ENCODE peak calls at places on chromosome 1, in eight cellular contexts. D is tibial nerve, R is sigmoid colon, B is fibroblast of lung, I is adrenal gland, U is GM23338, S is ovary, L is heart right ventricle. J is an unnamed sample.

GRCh38 chr1:154840557-154841176 is 29.4 kb downstream of the KCNN3 start:
- DNase-seq in S (no peak), L (no peak), D (no peak), I (no peak), B (no peak), R (no peak), U (no peak), J (no peak)

GRCh38 chr1:2194319-2194897 is at the start of gene FAAP20:
- DNase-seq in U (peak; percentile 80), I (no peak), S (no peak), B (peak; percentile 70), D (no peak), R (peak; percentile 72), L (no peak), J (no peak)

GRCh38 chr1:3903141-3904005 is 3.3 kb upstream of the C1orf174 start:
- DNase-seq in S (no peak), D (no peak), B (peak; percentile 12), L (no peak), U (no peak), I (no peak), R (no peak), J (no peak)

GRCh38 chr1:20325844-20326323 is 35.2 kb downstream of the VWA5B1 start:
- DNase-seq in B (peak; percentile 87), D (no peak), S (no peak), L (no peak), I (no peak), U (no peak), R (no peak), J (no peak)

GRCh38 chr1:20370628-20371200 is 80.0 kb downstream of the VWA5B1 start:
- DNase-seq in S (no peak), U (no peak), B (no peak), I (peak; percentile 3), D (no peak), L (no peak), R (peak; percentile 42), J (no peak)

GRCh38 chr1:30511563-30512252 is 211.7 kb downstream of the MATN1 start:
- DNase-seq in L (no peak), D (no peak), I (no peak), B (no peak), S (no peak), R (no peak), U (no peak), J (peak; percentile 32)

GRCh38 chr1:231927431-231927830 is 300.8 kb downstream of the DISC1 start:
- DNase-seq in B (no peak), R (no peak), S (no peak), D (no peak), L (peak; percentile 70), I (no peak), U (no peak), J (no peak)

GRCh38 chr1:181383695-181384094 is 99.6 kb upstream of the CACNA1E start:
- DNase-seq in R (no peak), L (no peak), U (no peak), D (no peak), I (no peak), S (no peak), B (no peak), J (no peak)

GRCh38 chr1:233211595-233211994 is 83.9 kb downstream of the PCNX2 start:
- DNase-seq in D (no peak), L (no peak), B (no peak), S (no peak), I (no peak), R (no peak), U (no peak), J (no peak)

GRCh38 chr1:10909697-10910489 is 102.6 kb upstream of the TARDBP start:
- DNase-seq in R (no peak), B (no peak), U (peak; percentile 83), I (peak; percentile 34), D (no peak), S (no peak), L (no peak), J (no peak)

GRCh38 chr1:163928080-163928479 is 606.3 kb downstream of the NUF2 start:
- DNase-seq in D (no peak), B (no peak), L (peak; percentile 11), R (no peak), I (no peak), U (no peak), S (no peak), J (no peak)

GRCh38 chr1:179825201-179825600 is 52.4 kb downstream of the TOR1AIP2 start:
- DNase-seq in S (no peak), U (no peak), L (no peak), B (no peak), R (no peak), I (no peak), D (peak; percentile 29), J (no peak)

GRCh38 chr1:42915456-42915855 is 43.2 kb downstream of the SLC2A1 start:
- DNase-seq in D (no peak), I (no peak), B (no peak), R (no peak), U (no peak), L (no peak), S (no peak), J (no peak)

GRCh38 chr1:206684478-206685255 is at the start of gene MAPKAPK2:
- DNase-seq in B (peak; percentile 74), L (peak; percentile 85), D (peak; percentile 75), U (peak; percentile 82), S (peak; percentile 83), R (peak; percentile 93), I (peak; percentile 79), J (no peak)

GRCh38 chr1:184025242-184025675 is 12.3 kb downstream of the COLGALT2 start:
- DNase-seq in R (peak; percentile 81), U (peak; percentile 45), D (no peak), B (peak; percentile 92), I (no peak), L (peak; percentile 33), S (no peak), J (no peak)

GRCh38 chr1:34400690-34401089 is 224.0 kb downstream of the C1orf94 start:
- DNase-seq in B (no peak), D (no peak), I (no peak), L (no peak), R (no peak), U (no peak), S (no peak), J (no peak)

GRCh38 chr1:149848340-149848771 is 51.0 kb upstream of the BOLA1 start:
- DNase-seq in B (peak; percentile 1), R (no peak), D (no peak), L (peak; percentile 1), I (peak; percentile 5), S (peak; percentile 14), U (peak; percentile 3), J (no peak)
- H3K4me3 ChIP-seq in B (no peak overlapping the region), R (no peak overlapping the region), D (no peak overlapping the region), L (no peak overlapping the region), I (no peak overlapping the region), S (no peak overlapping the region), U (peak overlapping the region; percentile 96), J (no peak overlapping the region)

GRCh38 chr1:156251527-156251926 is 3.7 kb upstream of the PAQR6 start:
- DNase-seq in I (no peak), R (no peak), D (no peak), U (no peak), B (no peak), L (peak; percentile 53), S (no peak), J (no peak)
- H3K36me3 ChIP-seq in I (no peaks in the 10 kb centered on the region), R (peaks cover 48% of the 10 kb centered on the region), D (peaks cover 75% of the 10 kb centered on the region), U (peaks cover 23% of the 10 kb centered on the region), B (peaks cover 15% of the 10 kb centered on the region), L (peaks cover 77% of the 10 kb centered on the region), S (no peaks in the 10 kb centered on the region), J (peaks cover 7% of the 10 kb centered on the region)

GRCh38 chr1:156833598-156833997 is 16.9 kb upstream of the SH2D2A start:
- DNase-seq in I (no peak), L (no peak), U (no peak), B (no peak), R (no peak), S (no peak), D (no peak), J (no peak)

GRCh38 chr1:156836892-156837291 is 20.2 kb upstream of the SH2D2A start:
- DNase-seq in U (no peak), D (no peak), B (no peak), I (no peak), L (no peak), S (no peak), R (no peak), J (no peak)

GRCh38 chr1:156834322-156834721 is 17.7 kb upstream of the SH2D2A start:
- DNase-seq in D (no peak), I (no peak), R (no peak), B (no peak), U (no peak), L (no peak), S (no peak), J (no peak)

GRCh38 chr1:156838972-156839371 is 19.9 kb downstream of the INSRR start:
- DNase-seq in U (peak; percentile 69), D (no peak), L (no peak), I (no peak), S (no peak), B (peak; percentile 17), R (no peak), J (no peak)

DNA sequence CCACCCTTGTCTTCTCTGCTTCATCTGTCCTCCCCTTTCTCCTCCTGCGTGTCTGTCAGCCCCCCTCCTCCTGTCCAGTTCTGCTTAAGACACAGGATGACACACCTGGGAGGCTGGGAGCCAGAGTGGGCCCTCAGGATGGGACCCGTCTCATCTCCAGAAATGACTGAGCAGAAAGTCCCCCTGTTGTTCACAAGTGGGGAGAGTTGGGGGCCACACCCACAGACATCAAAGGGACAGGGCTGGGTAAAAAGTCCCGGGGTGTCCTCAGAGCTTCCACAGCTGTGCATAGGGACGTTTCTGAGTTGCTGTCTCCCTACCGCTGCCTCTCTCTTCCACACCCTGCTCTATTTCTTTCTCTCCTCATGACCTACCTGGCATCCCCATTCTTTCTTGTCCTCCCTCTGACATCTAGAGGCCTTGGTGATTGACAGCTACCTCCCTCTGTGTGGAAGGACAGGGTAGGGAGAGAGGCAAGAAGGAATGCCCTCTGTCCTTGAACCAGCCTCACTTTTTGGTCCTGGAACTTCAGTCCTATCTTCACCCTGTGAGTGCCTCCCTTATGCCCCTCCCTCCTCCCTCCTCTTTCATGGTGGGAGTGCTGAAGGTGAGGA is 19.5 kb upstream of the SH2D2A start:
- DNase-seq in I (no peak), B (no peak), R (no peak), L (no peak), S (no peak), U (no peak), D (no peak), J (no peak)
- H3K27me3 ChIP-seq in I (no peaks in the 10 kb centered on the region), B (peaks cover 58% of the 10 kb centered on the region), R (peaks cover 44% of the 10 kb centered on the region), L (peaks cover 44% of the 10 kb centered on the region), S (no peaks in the 10 kb centered on the region), U (peaks cover 33% of the 10 kb centered on the region), D (no peaks in the 10 kb centered on the region), J (peaks cover 49% of the 10 kb centered on the region)

GRCh38 chr1:18557621-18558465 is 72.8 kb upstream of the PAX7 start:
- DNase-seq in S (no peak), L (no peak), B (no peak), U (peak; percentile 83), I (peak; percentile 11), D (no peak), R (no peak), J (no peak)
- H3K4me3 ChIP-seq in S (no peak overlapping the region), L (no peak overlapping the region), B (no peak overlapping the region), U (peak overlapping the region; percentile 49), I (no peak overlapping the region), D (no peak overlapping the region), R (no peak overlapping the region), J (no peak overlapping the region)

DNA sequence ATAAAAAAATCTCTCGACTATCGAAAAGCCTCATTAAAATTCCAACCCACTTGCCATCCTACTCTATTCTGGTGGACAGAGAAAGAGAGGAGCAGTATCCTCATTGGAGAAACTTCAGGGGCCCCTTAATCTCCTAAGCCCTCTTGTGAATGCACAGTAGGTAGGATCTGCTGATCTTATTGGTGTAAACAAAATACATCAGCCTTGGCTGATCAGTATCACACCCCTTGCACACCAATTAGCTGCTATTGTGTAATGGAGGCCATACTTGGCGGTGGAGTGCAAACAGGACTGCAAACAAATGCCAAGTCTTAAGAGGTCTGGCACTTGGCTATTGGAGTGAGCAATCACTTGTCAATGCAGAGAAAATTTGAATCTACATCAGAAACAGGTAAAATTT is 15.7 kb downstream of the VCAM1 start:
- DNase-seq in I (no peak), R (no peak), D (no peak), U (no peak), L (no peak), S (no peak), B (no peak), J (no peak)
- H3K36me3 ChIP-seq in I (no peaks in the 10 kb centered on the region), R (no peaks in the 10 kb centered on the region), D (peaks cover 7% of the 10 kb centered on the region), U (no peaks in the 10 kb centered on the region), L (peaks cover 7% of the 10 kb centered on the region), S (no peaks in the 10 kb centered on the region), B (no peaks in the 10 kb centered on the region), J (no peaks in the 10 kb centered on the region)